ENCODE peak calls at places on chromosomes 6 and 20, in eight cellular contexts. One of them, this sample, is unnamed.

GRCh38 chr6:108690326-108691000 is 129.7 kb downstream of the FOXO3 start:
- DNase-seq in pancreas: no peak
- DNase-seq in stomach: no peak
- DNase-seq in HepG2: no peak
- DNase-seq in Peyer's patch: no peak
- DNase-seq in A549: no peak
- DNase-seq in transverse colon: no peak
- DNase-seq in MM.1S: no peak
- DNase-seq in this sample: no peak

GRCh38 chr20:3788685-3789155 is 2.2 kb upstream of the CENPB start:
- DNase-seq in A549: no peak
- DNase-seq in stomach: no peak
- DNase-seq in pancreas: no peak
- DNase-seq in Peyer's patch: no peak
- DNase-seq in transverse colon: peak; percentile 74
- DNase-seq in HepG2: no peak
- DNase-seq in MM.1S: no peak
- DNase-seq in this sample: peak; percentile 46

GRCh38 chr6:124963416-124964083 is 1.3 kb downstream of the RNF217 start:
- DNase-seq in HepG2: no peak
- DNase-seq in transverse colon: no peak
- DNase-seq in Peyer's patch: no peak
- DNase-seq in A549: no peak
- DNase-seq in MM.1S: no peak
- DNase-seq in stomach: no peak
- DNase-seq in pancreas: no peak
- DNase-seq in this sample: no peak

GRCh38 chr6:42045538-42046460 is 4.5 kb upstream of the TAF8 start:
- DNase-seq in stomach: peak; percentile 98
- DNase-seq in transverse colon: peak; percentile 96
- DNase-seq in MM.1S: peak; percentile 59
- DNase-seq in Peyer's patch: peak; percentile 84
- DNase-seq in pancreas: peak; percentile 89
- DNase-seq in HepG2: no peak
- DNase-seq in A549: no peak
- DNase-seq in this sample: peak; percentile 98

GRCh38 chr6:143950874-143951273 is 57.2 kb downstream of the PLAGL1 start:
- DNase-seq in Peyer's patch: no peak
- DNase-seq in A549: no peak
- DNase-seq in transverse colon: no peak
- DNase-seq in pancreas: no peak
- DNase-seq in MM.1S: no peak
- DNase-seq in HepG2: peak; percentile 35
- DNase-seq in stomach: no peak
- DNase-seq in this sample: no peak

GRCh38 chr6:124780621-124781020 is 181.6 kb upstream of the RNF217 start:
- DNase-seq in MM.1S: no peak
- DNase-seq in A549: no peak
- DNase-seq in HepG2: no peak
- DNase-seq in transverse colon: no peak
- DNase-seq in stomach: no peak
- DNase-seq in Peyer's patch: no peak
- DNase-seq in pancreas: no peak
- DNase-seq in this sample: no peak

GRCh38 chr6:10962673-10963072 is 75.8 kb downstream of the SYCP2L start:
- DNase-seq in HepG2: no peak
- DNase-seq in pancreas: no peak
- DNase-seq in MM.1S: peak; percentile 41
- DNase-seq in Peyer's patch: no peak
- DNase-seq in transverse colon: no peak
- DNase-seq in stomach: no peak
- DNase-seq in A549: no peak
- DNase-seq in this sample: no peak

GRCh38 chr6:81895511-81896185 is 143.2 kb upstream of the TENT5A start:
- DNase-seq in stomach: no peak
- DNase-seq in A549: no peak
- DNase-seq in MM.1S: no peak
- DNase-seq in Peyer's patch: no peak
- DNase-seq in pancreas: no peak
- DNase-seq in transverse colon: no peak
- DNase-seq in HepG2: peak; percentile 6
- DNase-seq in this sample: no peak

GRCh38 chr6:138105880-138106664 is 1.1 kb downstream of the PERP start:
- DNase-seq in A549: no peak
- DNase-seq in HepG2: peak; percentile 63
- DNase-seq in Peyer's patch: no peak
- DNase-seq in pancreas: no peak
- DNase-seq in transverse colon: peak; percentile 14
- DNase-seq in MM.1S: peak; percentile 33
- DNase-seq in stomach: no peak
- DNase-seq in this sample: no peak

GRCh38 chr6:44898296-44898930 is 429.7 kb upstream of the RUNX2 start:
- DNase-seq in A549: no peak
- DNase-seq in Peyer's patch: no peak
- DNase-seq in stomach: no peak
- DNase-seq in pancreas: no peak
- DNase-seq in MM.1S: no peak
- DNase-seq in transverse colon: no peak
- DNase-seq in HepG2: no peak
- DNase-seq in this sample: no peak

GRCh38 chr6:51249798-51250197 is 431.1 kb downstream of the TFAP2B start:
- DNase-seq in HepG2: no peak
- DNase-seq in Peyer's patch: no peak
- DNase-seq in transverse colon: no peak
- DNase-seq in A549: no peak
- DNase-seq in pancreas: no peak
- DNase-seq in stomach: no peak
- DNase-seq in MM.1S: no peak
- DNase-seq in this sample: no peak

GRCh38 chr6:111555041-111555440 is 50.6 kb downstream of the TRAF3IP2 start:
- DNase-seq in Peyer's patch: no peak
- DNase-seq in pancreas: no peak
- DNase-seq in HepG2: no peak
- DNase-seq in transverse colon: no peak
- DNase-seq in stomach: no peak
- DNase-seq in A549: no peak
- DNase-seq in MM.1S: no peak
- DNase-seq in this sample: no peak
- TF ChIP-seq CTCF in Peyer's patch: peak; percentile 9
- TF ChIP-seq CTCF in pancreas: no peak
- TF ChIP-seq CTCF in HepG2: no peak
- TF ChIP-seq CTCF in transverse colon: no peak
- TF ChIP-seq CTCF in stomach: no peak
- TF ChIP-seq CTCF in A549: no peak
- TF ChIP-seq CTCF in MM.1S: no peak
- TF ChIP-seq CTCF in this sample: no peak

GRCh38 chr20:45037635-45038034 is 63.3 kb downstream of the KCNS1 start:
- DNase-seq in transverse colon: no peak
- DNase-seq in Peyer's patch: no peak
- DNase-seq in stomach: no peak
- DNase-seq in A549: no peak
- DNase-seq in MM.1S: no peak
- DNase-seq in pancreas: no peak
- DNase-seq in HepG2: no peak
- DNase-seq in this sample: no peak
- H3K4me1 ChIP-seq in transverse colon: peaks cover 4% of the 10 kb centered on the region
- H3K4me1 ChIP-seq in Peyer's patch: no peaks in the 10 kb centered on the region
- H3K4me1 ChIP-seq in stomach: peaks cover 29% of the 10 kb centered on the region
- H3K4me1 ChIP-seq in A549: peaks cover 50% of the 10 kb centered on the region
- H3K4me1 ChIP-seq in MM.1S: peaks cover 27% of the 10 kb centered on the region
- H3K4me1 ChIP-seq in pancreas: peaks cover 18% of the 10 kb centered on the region
- H3K4me1 ChIP-seq in HepG2: no peaks in the 10 kb centered on the region
- H3K4me1 ChIP-seq in this sample: peaks cover 12% of the 10 kb centered on the region

DNA sequence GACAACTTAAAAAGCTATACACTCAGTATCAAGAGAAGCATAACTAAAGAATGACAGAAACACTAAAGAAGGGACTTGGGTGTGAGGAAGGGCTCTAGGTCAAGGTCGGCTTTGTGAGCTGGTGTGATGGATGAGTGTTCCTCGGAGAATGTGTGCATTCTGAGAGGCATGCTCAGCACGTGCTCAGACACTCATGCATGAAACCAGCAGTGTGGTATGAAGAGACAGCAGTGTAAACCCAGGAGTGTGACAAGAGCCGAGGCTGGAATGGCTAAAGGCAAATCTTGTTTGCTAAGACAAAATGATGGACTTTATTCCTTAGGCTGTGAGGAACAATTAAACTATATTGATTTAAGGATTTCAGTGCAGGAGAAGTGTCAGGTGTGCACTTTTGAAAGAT is 107.4 kb upstream of the MAP7 start:
- DNase-seq in transverse colon: peak; percentile 14
- DNase-seq in Peyer's patch: no peak
- DNase-seq in A549: no peak
- DNase-seq in MM.1S: no peak
- DNase-seq in stomach: no peak
- DNase-seq in HepG2: no peak
- DNase-seq in pancreas: no peak
- DNase-seq in this sample: no peak
- H3K4me3 ChIP-seq in transverse colon: no peak overlapping the region
- H3K4me3 ChIP-seq in Peyer's patch: no peak overlapping the region
- H3K4me3 ChIP-seq in A549: no peak overlapping the region
- H3K4me3 ChIP-seq in MM.1S: no peak overlapping the region
- H3K4me3 ChIP-seq in stomach: no peak overlapping the region
- H3K4me3 ChIP-seq in HepG2: no peak overlapping the region
- H3K4me3 ChIP-seq in pancreas: no peak overlapping the region
- H3K4me3 ChIP-seq in this sample: no peak overlapping the region

GRCh38 chr6:22147983-22148797 is 148.6 kb downstream of the PRL start:
- DNase-seq in pancreas: no peak
- DNase-seq in A549: no peak
- DNase-seq in Peyer's patch: no peak
- DNase-seq in stomach: no peak
- DNase-seq in transverse colon: no peak
- DNase-seq in HepG2: peak; percentile 78
- DNase-seq in MM.1S: no peak
- DNase-seq in this sample: no peak

GRCh38 chr6:22149081-22149480 is 147.8 kb downstream of the PRL start:
- DNase-seq in HepG2: no peak
- DNase-seq in transverse colon: no peak
- DNase-seq in A549: no peak
- DNase-seq in stomach: no peak
- DNase-seq in MM.1S: no peak
- DNase-seq in Peyer's patch: no peak
- DNase-seq in pancreas: no peak
- DNase-seq in this sample: no peak

GRCh38 chr6:22151892-22152291 is 144.9 kb downstream of the PRL start:
- DNase-seq in pancreas: no peak
- DNase-seq in Peyer's patch: no peak
- DNase-seq in MM.1S: no peak
- DNase-seq in A549: no peak
- DNase-seq in transverse colon: no peak
- DNase-seq in HepG2: no peak
- DNase-seq in stomach: no peak
- DNase-seq in this sample: no peak

GRCh38 chr6:22147469-22147815 is 149.4 kb downstream of the PRL start:
- DNase-seq in A549: no peak
- DNase-seq in transverse colon: no peak
- DNase-seq in HepG2: no peak
- DNase-seq in pancreas: no peak
- DNase-seq in stomach: no peak
- DNase-seq in MM.1S: no peak
- DNase-seq in Peyer's patch: no peak
- DNase-seq in this sample: no peak

DNA sequence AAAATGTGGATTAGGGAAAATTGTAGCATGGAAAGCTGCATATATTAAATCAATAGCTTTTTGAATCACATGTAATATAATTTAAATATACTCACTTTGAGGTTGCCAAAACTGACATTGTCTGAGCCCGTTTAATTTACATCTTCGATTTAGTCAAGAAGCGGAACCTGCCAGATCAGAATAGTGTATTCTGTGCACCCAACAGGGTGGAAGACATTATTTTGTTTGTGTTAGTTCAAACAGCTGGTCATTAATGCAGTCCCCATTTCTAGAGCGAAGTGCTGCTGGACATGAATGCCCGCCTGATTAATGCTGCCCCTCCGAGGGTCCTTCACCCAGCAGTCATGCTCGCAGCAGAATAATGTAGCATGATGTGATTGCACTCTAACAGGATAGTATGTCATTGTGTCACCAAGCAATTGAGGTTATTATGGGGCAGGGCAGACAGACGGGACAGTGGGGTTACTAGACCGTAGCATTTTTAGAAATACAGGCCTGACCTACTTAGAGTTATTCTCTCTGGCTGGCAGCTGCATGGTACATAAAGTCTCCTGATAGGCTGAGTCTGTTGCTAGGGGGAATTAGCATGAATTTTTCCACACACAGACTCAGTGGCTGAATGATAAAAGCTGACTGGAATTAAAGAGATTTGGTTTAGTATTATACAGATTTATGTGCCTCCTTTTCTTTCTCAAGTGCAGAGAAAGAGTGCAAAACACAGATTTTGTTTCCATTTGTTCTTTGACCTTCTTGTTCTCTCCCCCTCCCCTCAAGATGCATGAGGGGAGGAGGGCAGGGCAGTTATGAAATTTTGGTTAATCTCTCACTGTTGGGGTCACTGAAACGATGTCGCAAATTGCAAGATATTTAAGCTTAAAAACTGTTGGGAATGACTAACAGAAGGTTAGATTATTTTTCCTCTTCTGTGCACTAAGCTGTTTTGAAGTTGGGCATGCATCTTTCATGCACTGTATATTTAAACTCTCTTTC is 147.0 kb downstream of the PRL start:
- DNase-seq in MM.1S: no peak
- DNase-seq in transverse colon: no peak
- DNase-seq in A549: no peak
- DNase-seq in stomach: no peak
- DNase-seq in Peyer's patch: no peak
- DNase-seq in HepG2: no peak
- DNase-seq in pancreas: no peak
- DNase-seq in this sample: no peak
- TF ChIP-seq CTCF in MM.1S: no peak
- TF ChIP-seq CTCF in transverse colon: no peak
- TF ChIP-seq CTCF in A549: no peak
- TF ChIP-seq CTCF in stomach: no peak
- TF ChIP-seq CTCF in Peyer's patch: no peak
- TF ChIP-seq CTCF in HepG2: no peak
- TF ChIP-seq CTCF in pancreas: no peak
- TF ChIP-seq CTCF in this sample: no peak

DNA sequence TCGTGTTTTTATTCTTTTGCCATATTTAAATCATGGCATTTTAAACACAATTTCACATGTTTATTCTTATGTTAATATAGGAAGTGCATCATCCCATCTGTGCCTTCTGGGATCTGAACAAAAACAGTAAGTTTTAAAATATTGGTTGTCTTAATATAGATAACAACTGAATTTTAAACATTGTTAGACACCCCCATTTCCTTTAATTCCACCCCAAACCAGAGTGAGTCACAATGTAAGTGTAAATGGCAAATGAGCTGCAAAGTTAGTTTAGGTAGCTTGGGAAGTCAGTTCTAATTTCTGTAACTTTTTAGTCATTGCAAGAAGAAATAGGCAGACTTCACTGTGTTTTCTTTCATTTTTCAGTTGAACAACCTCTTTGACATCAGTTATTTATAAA is 108.0 kb downstream of the ADGRG6 start:
- DNase-seq in transverse colon: no peak
- DNase-seq in HepG2: no peak
- DNase-seq in A549: no peak
- DNase-seq in stomach: no peak
- DNase-seq in MM.1S: no peak
- DNase-seq in pancreas: no peak
- DNase-seq in Peyer's patch: no peak
- DNase-seq in this sample: no peak
- H3K4me1 ChIP-seq in transverse colon: no peaks in the 10 kb centered on the region
- H3K4me1 ChIP-seq in HepG2: peaks cover 9% of the 10 kb centered on the region
- H3K4me1 ChIP-seq in A549: peaks cover 60% of the 10 kb centered on the region
- H3K4me1 ChIP-seq in stomach: peaks cover 13% of the 10 kb centered on the region
- H3K4me1 ChIP-seq in MM.1S: no peaks in the 10 kb centered on the region
- H3K4me1 ChIP-seq in pancreas: peaks cover 16% of the 10 kb centered on the region
- H3K4me1 ChIP-seq in Peyer's patch: no peaks in the 10 kb centered on the region
- H3K4me1 ChIP-seq in this sample: no peaks in the 10 kb centered on the region

GRCh38 chr6:28803337-28803709 is 120.5 kb downstream of the TRIM27 start:
- DNase-seq in stomach: no peak
- DNase-seq in A549: no peak
- DNase-seq in MM.1S: no peak
- DNase-seq in HepG2: no peak
- DNase-seq in pancreas: no peak
- DNase-seq in transverse colon: no peak
- DNase-seq in Peyer's patch: no peak
- DNase-seq in this sample: no peak
- H3K4me3 ChIP-seq in stomach: no peak overlapping the region
- H3K4me3 ChIP-seq in A549: peak overlapping the region; percentile 53
- H3K4me3 ChIP-seq in MM.1S: no peak overlapping the region
- H3K4me3 ChIP-seq in HepG2: peak overlapping the region; percentile 45
- H3K4me3 ChIP-seq in pancreas: no peak overlapping the region
- H3K4me3 ChIP-seq in transverse colon: no peak overlapping the region
- H3K4me3 ChIP-seq in Peyer's patch: no peak overlapping the region
- H3K4me3 ChIP-seq in this sample: no peak overlapping the region